ENCODE peak calls at places on chromosome 14, in eight cellular contexts. One of them, this sample, is unnamed.

GRCh38 chr14:54398028-54398368 is 1.2 kb downstream of the CDKN3 start:
- DNase-seq in choroid plexus epithelial cell: no peak
- DNase-seq in stomach: no peak
- DNase-seq in HFF-Myc: no peak
- DNase-seq in endothelial cell of umbilical vein: no peak
- DNase-seq in lung: no peak
- DNase-seq in IMR-90: no peak
- DNase-seq in CD8-positive, alpha-beta T cell: no peak
- DNase-seq in this sample: no peak

GRCh38 chr14:95496690-95497241 is 19.7 kb downstream of the SYNE3 start:
- DNase-seq in choroid plexus epithelial cell: peak; percentile 61
- DNase-seq in stomach: no peak
- DNase-seq in HFF-Myc: peak; percentile 68
- DNase-seq in endothelial cell of umbilical vein: peak; percentile 28
- DNase-seq in lung: no peak
- DNase-seq in IMR-90: peak; percentile 67
- DNase-seq in CD8-positive, alpha-beta T cell: no peak
- DNase-seq in this sample: no peak

GRCh38 chr14:77458249-77458950 is 507 bp downstream of the AHSA1 start:
- DNase-seq in choroid plexus epithelial cell: peak; percentile 43
- DNase-seq in stomach: peak; percentile 43
- DNase-seq in HFF-Myc: no peak
- DNase-seq in endothelial cell of umbilical vein: no peak
- DNase-seq in lung: no peak
- DNase-seq in IMR-90: peak; percentile 18
- DNase-seq in CD8-positive, alpha-beta T cell: peak; percentile 16
- DNase-seq in this sample: no peak

GRCh38 chr14:37056473-37056872 is 115.9 kb downstream of the SLC25A21 start:
- DNase-seq in choroid plexus epithelial cell: peak; percentile 97
- DNase-seq in stomach: no peak
- DNase-seq in HFF-Myc: no peak
- DNase-seq in endothelial cell of umbilical vein: peak; percentile 18
- DNase-seq in lung: no peak
- DNase-seq in IMR-90: peak; percentile 71
- DNase-seq in CD8-positive, alpha-beta T cell: no peak
- DNase-seq in this sample: no peak

GRCh38 chr14:79809849-79810612 is 401.3 kb downstream of the DIO2 start:
- DNase-seq in choroid plexus epithelial cell: peak; percentile 73
- DNase-seq in stomach: no peak
- DNase-seq in HFF-Myc: no peak
- DNase-seq in endothelial cell of umbilical vein: no peak
- DNase-seq in lung: no peak
- DNase-seq in IMR-90: peak; percentile 41
- DNase-seq in CD8-positive, alpha-beta T cell: no peak
- DNase-seq in this sample: no peak

GRCh38 chr14:72745991-72746980 is 147.6 kb downstream of the DPF3 start:
- DNase-seq in choroid plexus epithelial cell: peak; percentile 79
- DNase-seq in stomach: peak; percentile 15
- DNase-seq in HFF-Myc: peak; percentile 40
- DNase-seq in endothelial cell of umbilical vein: no peak
- DNase-seq in lung: peak; percentile 24
- DNase-seq in IMR-90: peak; percentile 84
- DNase-seq in CD8-positive, alpha-beta T cell: no peak
- DNase-seq in this sample: peak; percentile 60

GRCh38 chr14:84937449-84937848 is 592.5 kb upstream of the FLRT2 start:
- DNase-seq in choroid plexus epithelial cell: peak; percentile 10
- DNase-seq in stomach: no peak
- DNase-seq in HFF-Myc: no peak
- DNase-seq in endothelial cell of umbilical vein: no peak
- DNase-seq in lung: no peak
- DNase-seq in IMR-90: no peak
- DNase-seq in CD8-positive, alpha-beta T cell: no peak
- DNase-seq in this sample: no peak

GRCh38 chr14:62053188-62053587 is 291.0 kb downstream of the SNAPC1 start:
- DNase-seq in choroid plexus epithelial cell: no peak
- DNase-seq in stomach: no peak
- DNase-seq in HFF-Myc: no peak
- DNase-seq in endothelial cell of umbilical vein: no peak
- DNase-seq in lung: no peak
- DNase-seq in IMR-90: no peak
- DNase-seq in CD8-positive, alpha-beta T cell: no peak
- DNase-seq in this sample: no peak

GRCh38 chr14:35355981-35356839 is 48.3 kb downstream of the NFKBIA start:
- DNase-seq in choroid plexus epithelial cell: peak; percentile 78
- DNase-seq in stomach: no peak
- DNase-seq in HFF-Myc: no peak
- DNase-seq in endothelial cell of umbilical vein: no peak
- DNase-seq in lung: peak; percentile 62
- DNase-seq in IMR-90: peak; percentile 58
- DNase-seq in CD8-positive, alpha-beta T cell: no peak
- DNase-seq in this sample: no peak

GRCh38 chr14:71728386-71728785 is 203.8 kb upstream of the RGS6 start:
- DNase-seq in choroid plexus epithelial cell: no peak
- DNase-seq in stomach: no peak
- DNase-seq in HFF-Myc: no peak
- DNase-seq in endothelial cell of umbilical vein: no peak
- DNase-seq in lung: no peak
- DNase-seq in IMR-90: peak; percentile 38
- DNase-seq in CD8-positive, alpha-beta T cell: no peak
- DNase-seq in this sample: no peak

GRCh38 chr14:75294649-75295033 is 16.0 kb downstream of the FOS start:
- DNase-seq in choroid plexus epithelial cell: no peak
- DNase-seq in stomach: no peak
- DNase-seq in HFF-Myc: no peak
- DNase-seq in endothelial cell of umbilical vein: no peak
- DNase-seq in lung: no peak
- DNase-seq in IMR-90: no peak
- DNase-seq in CD8-positive, alpha-beta T cell: no peak
- DNase-seq in this sample: no peak

GRCh38 chr14:99271951-99272668 is at the start of gene BCL11B:
- DNase-seq in choroid plexus epithelial cell: peak; percentile 65
- DNase-seq in stomach: peak; percentile 56
- DNase-seq in HFF-Myc: peak; percentile 65
- DNase-seq in endothelial cell of umbilical vein: peak; percentile 84
- DNase-seq in lung: peak; percentile 57
- DNase-seq in IMR-90: peak; percentile 66
- DNase-seq in CD8-positive, alpha-beta T cell: peak; percentile 88
- DNase-seq in this sample: peak; percentile 16
- TF ChIP-seq CTCF in choroid plexus epithelial cell: peak; percentile 59
- TF ChIP-seq CTCF in stomach: no peak
- TF ChIP-seq CTCF in HFF-Myc: peak; percentile 52
- TF ChIP-seq CTCF in endothelial cell of umbilical vein: peak; percentile 41
- TF ChIP-seq CTCF in lung: peak; percentile 20
- TF ChIP-seq CTCF in IMR-90: peak; percentile 42
- TF ChIP-seq CTCF in CD8-positive, alpha-beta T cell: peak; percentile 61
- TF ChIP-seq CTCF in this sample: peak; percentile 52

GRCh38 chr14:24426912-24427536 is 2.4 kb downstream of the CBLN3 start:
- DNase-seq in choroid plexus epithelial cell: no peak
- DNase-seq in stomach: peak; percentile 78
- DNase-seq in HFF-Myc: no peak
- DNase-seq in endothelial cell of umbilical vein: no peak
- DNase-seq in lung: no peak
- DNase-seq in IMR-90: no peak
- DNase-seq in CD8-positive, alpha-beta T cell: no peak
- DNase-seq in this sample: no peak

GRCh38 chr14:24428628-24429394 is 657 bp downstream of the CBLN3 start:
- DNase-seq in choroid plexus epithelial cell: no peak
- DNase-seq in stomach: peak; percentile 23
- DNase-seq in HFF-Myc: no peak
- DNase-seq in endothelial cell of umbilical vein: no peak
- DNase-seq in lung: no peak
- DNase-seq in IMR-90: no peak
- DNase-seq in CD8-positive, alpha-beta T cell: peak; percentile 5
- DNase-seq in this sample: no peak

GRCh38 chr14:24426150-24426911 is 3.1 kb downstream of the CBLN3 start:
- DNase-seq in choroid plexus epithelial cell: no peak
- DNase-seq in stomach: no peak
- DNase-seq in HFF-Myc: no peak
- DNase-seq in endothelial cell of umbilical vein: no peak
- DNase-seq in lung: no peak
- DNase-seq in IMR-90: no peak
- DNase-seq in CD8-positive, alpha-beta T cell: no peak
- DNase-seq in this sample: no peak

GRCh38 chr14:24429395-24430142 is at the start of the genes CBLN3 and KHNYN:
- DNase-seq in choroid plexus epithelial cell: peak; percentile 94
- DNase-seq in stomach: peak; percentile 92
- DNase-seq in HFF-Myc: peak; percentile 70
- DNase-seq in endothelial cell of umbilical vein: peak; percentile 88
- DNase-seq in lung: peak; percentile 90
- DNase-seq in IMR-90: peak; percentile 92
- DNase-seq in CD8-positive, alpha-beta T cell: peak; percentile 86
- DNase-seq in this sample: peak; percentile 78

DNA sequence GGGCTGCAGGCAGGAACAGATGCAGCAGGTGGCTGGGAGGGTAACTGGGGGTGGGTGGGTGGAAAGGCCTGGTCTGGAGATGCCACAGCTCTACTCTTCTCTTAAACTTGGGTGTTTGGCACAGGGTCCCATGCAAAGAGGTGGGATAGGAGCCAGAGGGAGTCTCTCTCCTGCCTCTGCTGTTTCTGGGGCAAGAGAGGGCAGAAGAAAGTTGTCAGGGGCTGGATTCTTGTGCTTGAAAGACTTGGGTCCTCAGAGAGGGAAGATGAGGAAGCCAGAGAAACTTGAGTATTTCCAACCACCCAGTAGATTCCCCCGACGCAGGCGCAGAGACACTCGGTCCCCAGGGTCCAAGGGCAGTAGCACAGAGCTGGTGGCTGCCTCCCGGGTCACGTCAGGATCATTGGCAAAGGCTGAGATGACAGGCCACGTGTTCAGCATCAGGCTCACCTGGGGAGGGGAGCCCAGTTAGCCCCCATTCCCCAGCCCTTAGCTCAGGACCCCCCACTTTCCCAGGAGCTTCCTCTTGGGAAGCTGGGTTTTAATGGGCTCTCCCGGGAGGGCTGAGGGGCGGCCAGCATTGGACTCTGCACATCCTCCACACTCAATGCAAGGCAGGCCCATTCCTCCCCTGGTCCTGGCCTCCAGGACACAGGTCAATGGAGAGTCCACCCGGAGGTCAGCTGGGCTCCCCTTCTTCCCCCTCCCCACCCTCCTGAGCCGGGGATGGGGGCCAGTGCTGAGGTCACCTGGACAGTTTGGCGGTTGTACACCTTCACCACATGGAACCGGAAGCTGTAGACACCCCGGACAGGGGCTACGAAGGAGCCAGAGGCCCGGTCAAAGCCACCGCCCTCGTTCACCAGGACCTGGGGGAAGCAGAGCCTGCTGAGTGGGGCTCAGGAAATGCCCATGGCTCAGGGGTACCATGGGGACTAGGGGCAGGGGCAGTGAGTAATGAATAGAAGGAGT is 1.6 kb downstream of the CBLN3 start:
- DNase-seq in choroid plexus epithelial cell: no peak
- DNase-seq in stomach: no peak
- DNase-seq in HFF-Myc: no peak
- DNase-seq in endothelial cell of umbilical vein: no peak
- DNase-seq in lung: no peak
- DNase-seq in IMR-90: no peak
- DNase-seq in CD8-positive, alpha-beta T cell: no peak
- DNase-seq in this sample: no peak
- H3K4me3 ChIP-seq in choroid plexus epithelial cell: no peak overlapping the region
- H3K4me3 ChIP-seq in stomach: no peak overlapping the region
- H3K4me3 ChIP-seq in HFF-Myc: no peak overlapping the region
- H3K4me3 ChIP-seq in endothelial cell of umbilical vein: no peak overlapping the region
- H3K4me3 ChIP-seq in lung: no peak overlapping the region
- H3K4me3 ChIP-seq in IMR-90: no peak overlapping the region
- H3K4me3 ChIP-seq in CD8-positive, alpha-beta T cell: no peak overlapping the region
- H3K4me3 ChIP-seq in this sample: no peak overlapping the region

GRCh38 chr14:100828448-100828834 is 2.5 kb downstream of the MEG3 start:
- DNase-seq in choroid plexus epithelial cell: no peak
- DNase-seq in stomach: no peak
- DNase-seq in HFF-Myc: no peak
- DNase-seq in endothelial cell of umbilical vein: peak; percentile 13
- DNase-seq in lung: no peak
- DNase-seq in IMR-90: no peak
- DNase-seq in CD8-positive, alpha-beta T cell: no peak
- DNase-seq in this sample: no peak

GRCh38 chr14:100827751-100828447 is 2.0 kb downstream of the MEG3 start:
- DNase-seq in choroid plexus epithelial cell: peak; percentile 94
- DNase-seq in stomach: no peak
- DNase-seq in HFF-Myc: no peak
- DNase-seq in endothelial cell of umbilical vein: peak; percentile 72
- DNase-seq in lung: no peak
- DNase-seq in IMR-90: peak; percentile 81
- DNase-seq in CD8-positive, alpha-beta T cell: no peak
- DNase-seq in this sample: peak; percentile 59

GRCh38 chr14:100825691-100826331 is at the start of gene MEG3:
- DNase-seq in choroid plexus epithelial cell: peak; percentile 91
- DNase-seq in stomach: no peak
- DNase-seq in HFF-Myc: peak; percentile 51
- DNase-seq in endothelial cell of umbilical vein: peak; percentile 80
- DNase-seq in lung: no peak
- DNase-seq in IMR-90: peak; percentile 82
- DNase-seq in CD8-positive, alpha-beta T cell: no peak
- DNase-seq in this sample: peak; percentile 52

GRCh38 chr14:100826371-100827139 is 637 bp downstream of the MEG3 start:
- DNase-seq in choroid plexus epithelial cell: peak; percentile 20
- DNase-seq in stomach: no peak
- DNase-seq in HFF-Myc: no peak
- DNase-seq in endothelial cell of umbilical vein: peak; percentile 30
- DNase-seq in lung: no peak
- DNase-seq in IMR-90: no peak
- DNase-seq in CD8-positive, alpha-beta T cell: no peak
- DNase-seq in this sample: no peak

DNA sequence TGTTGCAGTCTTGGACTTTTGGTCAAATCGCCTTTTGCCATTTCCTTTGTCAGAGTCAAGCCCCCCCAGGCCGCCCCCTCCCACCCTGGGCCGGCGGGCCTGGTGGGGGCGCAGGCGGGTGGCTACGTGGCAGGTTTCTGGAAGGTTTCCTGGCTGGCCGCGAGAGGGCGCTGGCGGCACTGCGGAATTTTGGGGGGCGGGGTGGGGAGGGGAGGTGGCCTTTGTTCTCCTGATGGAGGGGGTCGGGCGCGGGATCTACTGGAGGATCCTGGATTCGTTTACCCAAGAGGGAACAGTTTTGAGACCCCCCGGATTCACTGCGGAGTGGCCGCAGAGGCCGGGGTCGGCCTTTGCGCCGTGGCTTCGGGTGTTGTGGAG is 1.2 kb downstream of the MEG3 start:
- DNase-seq in choroid plexus epithelial cell: peak; percentile 42
- DNase-seq in stomach: no peak
- DNase-seq in HFF-Myc: no peak
- DNase-seq in endothelial cell of umbilical vein: peak; percentile 18
- DNase-seq in lung: no peak
- DNase-seq in IMR-90: peak; percentile 16
- DNase-seq in CD8-positive, alpha-beta T cell: no peak
- DNase-seq in this sample: no peak
- TF ChIP-seq CTCF in choroid plexus epithelial cell: peak; percentile 59
- TF ChIP-seq CTCF in stomach: no peak
- TF ChIP-seq CTCF in HFF-Myc: peak; percentile 46
- TF ChIP-seq CTCF in endothelial cell of umbilical vein: no peak
- TF ChIP-seq CTCF in lung: no peak
- TF ChIP-seq CTCF in IMR-90: peak; percentile 58
- TF ChIP-seq CTCF in CD8-positive, alpha-beta T cell: no peak
- TF ChIP-seq CTCF in this sample: peak; percentile 61

DNA sequence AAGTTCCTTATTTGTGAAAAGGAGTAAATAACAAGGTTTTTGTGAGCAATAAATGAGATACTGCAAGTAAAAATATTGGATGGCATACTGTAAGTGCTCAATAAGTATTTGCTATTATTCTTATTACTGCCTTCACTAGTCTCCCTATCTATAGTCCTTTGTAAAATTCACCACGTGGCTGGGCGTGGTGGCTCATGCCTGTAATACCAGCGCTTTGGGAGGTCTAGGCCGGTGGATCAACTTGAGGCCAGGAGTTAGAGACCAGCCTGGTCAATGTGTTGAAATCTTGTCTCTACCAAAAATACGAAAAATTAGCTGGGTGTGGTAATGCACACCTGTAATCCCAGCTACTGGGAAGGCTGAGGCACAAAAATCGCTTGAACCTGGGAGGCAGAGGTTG is 18.6 kb upstream of the CALM1 start:
- DNase-seq in choroid plexus epithelial cell: no peak
- DNase-seq in stomach: no peak
- DNase-seq in HFF-Myc: no peak
- DNase-seq in endothelial cell of umbilical vein: no peak
- DNase-seq in lung: no peak
- DNase-seq in IMR-90: no peak
- DNase-seq in CD8-positive, alpha-beta T cell: no peak
- DNase-seq in this sample: no peak
- H3K4me3 ChIP-seq in choroid plexus epithelial cell: no peak overlapping the region
- H3K4me3 ChIP-seq in stomach: no peak overlapping the region
- H3K4me3 ChIP-seq in HFF-Myc: no peak overlapping the region
- H3K4me3 ChIP-seq in endothelial cell of umbilical vein: no peak overlapping the region
- H3K4me3 ChIP-seq in lung: no peak overlapping the region
- H3K4me3 ChIP-seq in IMR-90: no peak overlapping the region
- H3K4me3 ChIP-seq in CD8-positive, alpha-beta T cell: no peak overlapping the region
- H3K4me3 ChIP-seq in this sample: no peak overlapping the region

This sample was measured in AG09309.